ENCODE peak calls at places on chromosomes 7 and 10, in four cellular contexts. J, N, X and M are unnamed samples.

GRCh38 chr10:77490915-77491314 is 146.7 kb downstream of the KCNMA1 start:
- DNase-seq in J (no peak), N (no peak), X (no peak), M (no peak)

GRCh38 chr7:36904802-36905201 is 180.5 kb upstream of the AOAH start:
- DNase-seq in J (no peak), N (no peak), X (no peak), M (no peak)

GRCh38 chr10:108112218-108112617 is 947.7 kb upstream of the SORCS1 start:
- DNase-seq in J (no peak), N (no peak), X (no peak), M (no peak)

GRCh38 chr10:34638405-34639054 is 176.6 kb downstream of the PARD3 start:
- DNase-seq in J (peak), N (peak), X (peak), M (peak)

GRCh38 chr7:2614646-2615330 is 17.0 kb upstream of the TTYH3 start:
- DNase-seq in J (no peak), N (no peak), X (no peak), M (no peak)

GRCh38 chr7:39949980-39950472 is at the start of gene CDK13:
- DNase-seq in J (peak), N (no peak), X (peak), M (peak)

GRCh38 chr7:69430502-69431145 is 167.7 kb upstream of the AUTS2 start:
- DNase-seq in J (no peak), N (no peak), X (peak), M (no peak)

GRCh38 chr10:8331896-8332729 is 277.6 kb downstream of the GATA3 start:
- DNase-seq in J (no peak), N (peak), X (peak), M (peak)

GRCh38 chr7:37149019-37149814 is 299.4 kb downstream of the ELMO1 start:
- DNase-seq in J (no peak), N (no peak), X (no peak), M (no peak)

GRCh38 chr7:37215524-37215923 is 233.1 kb downstream of the ELMO1 start:
- DNase-seq in J (no peak), N (no peak), X (no peak), M (no peak)

GRCh38 chr10:110843031-110843430 is 28.7 kb upstream of the PDCD4 start:
- DNase-seq in J (peak), N (no peak), X (no peak), M (no peak)